ENCODE peak calls at places on chromosomes 13 and 19, in five cellular contexts. J is A172; N is stimulated activated CD8-positive, alpha-beta memory T cell treated with anti-CD3 and anti-CD28 coated beads, Interleukin-7, amount 100 ng/mL, for 48 hours; U is hepatic stellate cell; E is Calu3. K is an unnamed sample.

GRCh38 chr19:13629687-13630357 is 123.5 kb upstream of the CACNA1A start:
- DNase-seq in E (no peak), U (no peak), J (peak), N (no peak), K (peak)

GRCh38 chr13:45846681-45847080 is 4.9 kb downstream of the SIAH3 start:
- DNase-seq in E (no peak), J (no peak), N (no peak), U (no peak), K (no peak)

GRCh38 chr19:42178791-42179500 is 38.5 kb downstream of the DEDD2 start:
- DNase-seq in E (peak), N (no peak), J (no peak), U (no peak), K (no peak)

GRCh38 chr19:18440421-18440877 is 2.5 kb upstream of the ISYNA1 start:
- DNase-seq in N (no peak), E (peak), U (peak), J (no peak), K (no peak)

GRCh38 chr19:13118424-13119193 is 545 bp downstream of the NACC1 start:
- DNase-seq in E (peak), N (no peak), U (peak), J (peak), K (peak)

GRCh38 chr13:100887729-100888151 is 213.1 kb upstream of the TMTC4 start:
- DNase-seq in U (peak), N (no peak), J (peak), E (no peak), K (peak)

GRCh38 chr13:59464926-59465325 is 698.8 kb downstream of the DIAPH3 start:
- DNase-seq in J (no peak), N (no peak), E (no peak), U (no peak), K (no peak)

GRCh38 chr13:31282741-31283455 is 83.1 kb downstream of the B3GLCT start:
- DNase-seq in N (no peak), U (no peak), E (no peak), J (no peak), K (peak)

GRCh38 chr19:8054169-8054568 is 1.6 kb downstream of the CCL25 start:
- DNase-seq in U (no peak), E (no peak), N (no peak), J (no peak), K (no peak)

GRCh38 chr13:103694471-103694870 is 628.3 kb upstream of the SLC10A2 start:
- DNase-seq in E (no peak), U (no peak), N (no peak), J (no peak), K (no peak)

GRCh38 chr13:107860284-107860683 is 355.1 kb downstream of the LIG4 start:
- DNase-seq in J (no peak), E (no peak), N (no peak), U (no peak), K (no peak)

GRCh38 chr19:40750035-40750284 is 317 bp downstream of the ACTMAP start:
- DNase-seq in U (no peak), E (no peak), N (no peak), J (peak), K (no peak)

GRCh38 chr19:7130043-7130442 is 60.5 kb downstream of the ZNF557 start:
- DNase-seq in U (no peak), N (no peak), E (no peak), J (no peak), K (no peak)

GRCh38 chr19:51123381-51124186 is 1.1 kb upstream of the SIGLEC9 start:
- DNase-seq in J (no peak), E (no peak), U (no peak), N (no peak), K (no peak)

GRCh38 chr13:24630851-24631341 is 49.3 kb upstream of the ATP12A start:
- DNase-seq in U (no peak), E (peak), N (no peak), J (peak), K (peak)

GRCh38 chr19:40663712-40664692 is 26.4 kb downstream of the NUMBL start:
- DNase-seq in U (peak), N (peak), J (peak), E (no peak), K (peak)

K was measured in cardiac fibroblast.